ENCODE peak calls at places on chromosomes 11 and 22, in seven cellular contexts. O is mesendoderm, D is Karpas-422, T is A673, B is ovary, S is upper lobe of right lung, E is stomach. C is an unnamed sample.
A peak's percentile ranks its signal among the peaks of the same experiment; 100 is the strongest.

GRCh38 chr22:45400046-45400445 is 13.4 kb downstream of the SMC1B start:
- DNase-seq in O (no peak), D (no peak), T (no peak), B (no peak), S (no peak), E (no peak), C (no peak)

GRCh38 chr22:50507421-50507990 is at the start of gene LMF2:
- DNase-seq in O (no peak), D (no peak), T (no peak), B (peak; percentile 96), S (peak; percentile 97), E (peak; percentile 94), C (peak; percentile 95)

GRCh38 chr22:45477366-45478107 is 25.1 kb upstream of the FBLN1 start:
- DNase-seq in O (no peak), D (no peak), T (no peak), B (no peak), S (peak; percentile 36), E (no peak), C (no peak)

GRCh38 chr22:17152340-17152739 is 6.7 kb downstream of the HDHD5 start:
- DNase-seq in O (no peak), D (no peak), T (no peak), B (no peak), S (no peak), E (no peak), C (no peak)

GRCh38 chr11:57874981-57875380 is 113.4 kb downstream of the CTNND1 start:
- DNase-seq in O (no peak), D (no peak), T (peak; percentile 8), B (no peak), S (no peak), E (no peak), C (no peak)

GRCh38 chr11:27553186-27553585 is 46.6 kb upstream of the LIN7C start:
- DNase-seq in O (no peak), D (no peak), T (peak; percentile 76), B (no peak), S (no peak), E (no peak), C (no peak)

GRCh38 chr11:45158210-45158644 is 11.8 kb downstream of the PRDM11 start:
- DNase-seq in O (no peak), D (no peak), T (no peak), B (peak; percentile 65), S (peak; percentile 69), E (no peak), C (no peak)

GRCh38 chr11:123159146-123159857 is 35.7 kb downstream of the CLMP start:
- DNase-seq in O (no peak), D (no peak), T (peak; percentile 43), B (no peak), S (peak; percentile 75), E (no peak), C (no peak)

GRCh38 chr11:47340980-47341775 is 11.3 kb downstream of the MYBPC3 start:
- DNase-seq in O (no peak), D (no peak), T (no peak), B (no peak), S (no peak), E (no peak), C (no peak)

GRCh38 chr11:20397281-20397680 is 9.8 kb downstream of the PRMT3 start:
- DNase-seq in O (peak; percentile 66), D (peak; percentile 68), T (peak; percentile 72), B (no peak), S (no peak), E (no peak), C (no peak)

GRCh38 chr22:44752285-44753188 is at the start of gene ARHGAP8:
- DNase-seq in O (peak; percentile 39), D (no peak), T (no peak), B (no peak), S (peak; percentile 87), E (peak; percentile 60), C (no peak)

GRCh38 chr11:94117871-94118270 is 10.8 kb upstream of the PANX1 start:
- DNase-seq in O (no peak), D (no peak), T (no peak), B (no peak), S (no peak), E (no peak), C (no peak)

GRCh38 chr22:36921309-36922096 is 8.1 kb downstream of the CSF2RB start:
- DNase-seq in O (no peak), D (no peak), T (no peak), B (no peak), S (no peak), E (peak; percentile 39), C (peak; percentile 46)

GRCh38 chr11:128908391-128909246 is 17.5 kb downstream of the KCNJ5 start:
- DNase-seq in O (no peak), D (no peak), T (no peak), B (peak; percentile 68), S (no peak), E (peak; percentile 78), C (no peak)

GRCh38 chr11:126636911-126637799 is 281.7 kb downstream of the ST3GAL4 start:
- DNase-seq in O (peak; percentile 61), D (no peak), T (peak; percentile 39), B (no peak), S (no peak), E (no peak), C (no peak)

GRCh38 chr22:44648085-44648820 is 53.8 kb upstream of the PRR5 start:
- DNase-seq in O (no peak), D (peak; percentile 14), T (no peak), B (no peak), S (peak; percentile 57), E (no peak), C (peak; percentile 50)

DNA sequence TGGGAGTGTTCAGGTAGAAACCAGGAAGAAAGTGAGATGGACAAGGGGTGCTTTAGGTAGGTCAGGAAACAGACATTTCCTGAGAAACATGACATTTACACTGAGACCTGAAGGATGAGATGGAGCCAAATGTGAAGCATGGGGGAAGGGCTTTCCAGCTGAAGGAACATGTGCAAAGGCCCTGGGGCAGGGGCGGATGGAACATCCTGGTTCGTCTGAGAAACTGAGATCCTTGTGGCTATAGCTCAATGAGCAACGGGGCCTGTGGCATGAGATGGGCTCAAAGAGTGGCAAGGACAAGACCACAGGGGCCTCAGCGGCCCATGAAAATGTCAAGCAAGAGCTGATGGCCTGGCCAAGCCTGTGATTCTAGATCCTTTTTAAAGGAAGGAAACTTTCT is 127.4 kb downstream of the DSCAML1 start:
- DNase-seq in O (no peak), D (no peak), T (no peak), B (no peak), S (no peak), E (no peak), C (no peak)
- H3K27me3 ChIP-seq in O (no peaks in the 10 kb centered on the region), D (no peaks in the 10 kb centered on the region), T (peaks cover 28% of the 10 kb centered on the region), B (no peaks in the 10 kb centered on the region), S (no peaks in the 10 kb centered on the region), E (no peaks in the 10 kb centered on the region), C (no peaks in the 10 kb centered on the region)

DNA sequence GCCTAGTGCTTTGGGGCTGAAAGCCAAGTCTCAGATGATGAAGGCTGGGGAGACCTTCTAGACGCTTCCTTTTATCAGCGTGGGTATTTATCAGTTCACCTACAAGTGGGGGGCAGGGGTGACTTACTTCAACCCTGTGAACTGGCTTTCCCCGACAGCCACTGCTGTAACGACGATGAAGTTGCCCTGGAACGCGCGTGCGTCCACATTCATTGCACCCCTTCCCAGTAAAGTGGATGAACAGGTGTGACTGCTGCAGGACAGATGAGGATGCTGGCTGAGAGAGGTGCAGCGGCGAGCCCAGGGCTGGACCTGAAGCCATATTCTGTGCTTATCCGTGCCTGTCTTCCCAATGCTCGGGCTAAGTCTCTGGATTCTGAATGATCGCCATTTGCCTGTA is 1122.3 kb downstream of the TBC1D22A start:
- DNase-seq in O (no peak), D (no peak), T (no peak), B (no peak), S (no peak), E (no peak), C (no peak)
- H3K27me3 ChIP-seq in O (no peaks in the 10 kb centered on the region), D (no peaks in the 10 kb centered on the region), T (no peaks in the 10 kb centered on the region), B (no peaks in the 10 kb centered on the region), S (no peaks in the 10 kb centered on the region), E (no peaks in the 10 kb centered on the region), C (no peaks in the 10 kb centered on the region)

GRCh38 chr11:64713031-64713780 is 9.8 kb downstream of the NRXN2 start:
- DNase-seq in O (peak; percentile 30), D (no peak), T (peak; percentile 51), B (peak; percentile 48), S (peak; percentile 72), E (peak; percentile 46), C (no peak)
- H3K27me3 ChIP-seq in O (peaks cover 17% of the 10 kb centered on the region), D (no peaks in the 10 kb centered on the region), T (peaks cover 64% of the 10 kb centered on the region), B (no peaks in the 10 kb centered on the region), S (peaks cover 91% of the 10 kb centered on the region), E (peaks cover 75% of the 10 kb centered on the region), C (peaks cover 8% of the 10 kb centered on the region)

GRCh38 chr11:3369366-3369765 is 9.6 kb downstream of the ZNF195 start:
- DNase-seq in O (no peak), D (no peak), T (no peak), B (no peak), S (no peak), E (no peak), C (no peak)
- H3K27me3 ChIP-seq in O (no peaks in the 10 kb centered on the region), D (no peaks in the 10 kb centered on the region), T (no peaks in the 10 kb centered on the region), B (no peaks in the 10 kb centered on the region), S (no peaks in the 10 kb centered on the region), E (no peaks in the 10 kb centered on the region), C (no peaks in the 10 kb centered on the region)

GRCh38 chr22:32512267-32512982 is 37.8 kb downstream of the FBXO7 start:
- DNase-seq in O (no peak), D (no peak), T (no peak), B (no peak), S (no peak), E (no peak), C (peak; percentile 58)

GRCh38 chr22:32518351-32518750 is 43.7 kb downstream of the FBXO7 start:
- DNase-seq in O (no peak), D (no peak), T (no peak), B (no peak), S (no peak), E (no peak), C (no peak)

GRCh38 chr22:32517488-32517887 is 42.9 kb downstream of the FBXO7 start:
- DNase-seq in O (no peak), D (no peak), T (no peak), B (no peak), S (no peak), E (no peak), C (no peak)

GRCh38 chr22:32517921-32518320 is 43.3 kb downstream of the FBXO7 start:
- DNase-seq in O (no peak), D (no peak), T (no peak), B (no peak), S (no peak), E (no peak), C (no peak)

GRCh38 chr22:32515074-32515473 is 40.5 kb downstream of the FBXO7 start:
- DNase-seq in O (no peak), D (no peak), T (no peak), B (no peak), S (no peak), E (no peak), C (no peak)
- H3K27me3 ChIP-seq in O (no peaks in the 10 kb centered on the region), D (no peaks in the 10 kb centered on the region), T (no peaks in the 10 kb centered on the region), B (no peaks in the 10 kb centered on the region), S (no peaks in the 10 kb centered on the region), E (no peaks in the 10 kb centered on the region), C (no peaks in the 10 kb centered on the region)